ENCODE peak calls at places on chromosomes 6 and 20, in seven cellular contexts. G, T, Y, A, D, J and M are unnamed samples.

GRCh38 chr6:168583821-168584220 is 142.8 kb downstream of the SMOC2 start:
- DNase-seq in G (no peak), T (no peak), Y (no peak), A (no peak), D (peak), J (no peak), M (no peak)

GRCh38 chr6:96499781-96500180 is 21.8 kb upstream of the UFL1 start:
- DNase-seq in G (no peak), T (no peak), Y (no peak), A (no peak), D (no peak), J (no peak), M (no peak)

GRCh38 chr6:114033606-114034005 is 62.7 kb upstream of the HDAC2 start:
- DNase-seq in G (no peak), T (no peak), Y (no peak), A (no peak), D (no peak), J (no peak), M (no peak)

GRCh38 chr20:46568570-46569129 is 18.2 kb upstream of the OCSTAMP start:
- DNase-seq in G (peak), T (peak), Y (peak), A (peak), D (peak), J (peak), M (peak)

GRCh38 chr20:42018979-42019378 is 400.8 kb upstream of the CHD6 start:
- DNase-seq in G (peak), T (no peak), Y (no peak), A (no peak), D (no peak), J (no peak), M (peak)

GRCh38 chr6:37491830-37492208 is 7.9 kb downstream of the CCDC167 start:
- DNase-seq in G (no peak), T (no peak), Y (no peak), A (no peak), D (no peak), J (no peak), M (no peak)

GRCh38 chr6:133704371-133704770 is 184.5 kb upstream of the TCF21 start:
- DNase-seq in G (no peak), T (no peak), Y (no peak), A (no peak), D (no peak), J (no peak), M (no peak)

GRCh38 chr6:4612636-4613171 is 163.5 kb upstream of the CDYL start:
- DNase-seq in G (no peak), T (peak), Y (no peak), A (peak), D (no peak), J (no peak), M (no peak)

GRCh38 chr6:110859335-110859792 is 15.2 kb upstream of the AMD1 start:
- DNase-seq in G (no peak), T (no peak), Y (no peak), A (peak), D (peak), J (peak), M (no peak)

GRCh38 chr6:136192917-136193316 is 57.2 kb downstream of the MTFR2 start:
- DNase-seq in G (no peak), T (no peak), Y (no peak), A (no peak), D (no peak), J (no peak), M (no peak)

GRCh38 chr20:3238616-3239025 is 369 bp downstream of the SLC4A11 start:
- DNase-seq in G (no peak), T (peak), Y (no peak), A (no peak), D (no peak), J (no peak), M (peak)

GRCh38 chr20:31691646-31692275 is 30.9 kb downstream of the BCL2L1 start:
- DNase-seq in G (no peak), T (no peak), Y (no peak), A (no peak), D (no peak), J (no peak), M (peak)

GRCh38 chr6:162371133-162371532 is 356.4 kb downstream of the PRKN start:
- DNase-seq in G (no peak), T (no peak), Y (no peak), A (no peak), D (no peak), J (no peak), M (no peak)

GRCh38 chr20:20293986-20294385 is 73.9 kb upstream of the INSM1 start:
- DNase-seq in G (no peak), T (no peak), Y (no peak), A (no peak), D (no peak), J (no peak), M (no peak)

GRCh38 chr6:44453146-44453545 is 65.6 kb downstream of the CDC5L start:
- DNase-seq in G (no peak), T (no peak), Y (no peak), A (no peak), D (no peak), J (no peak), M (no peak)

GRCh38 chr6:4336778-4337442 is 201.5 kb upstream of the ECI2 start:
- DNase-seq in G (no peak), T (no peak), Y (no peak), A (no peak), D (no peak), J (no peak), M (no peak)

GRCh38 chr6:114421219-114421618 is 78.4 kb upstream of the HS3ST5 start:
- DNase-seq in G (no peak), T (no peak), Y (no peak), A (no peak), D (no peak), J (no peak), M (no peak)

GRCh38 chr20:50916257-50916656 is 15.0 kb downstream of the ADNP start:
- DNase-seq in G (peak), T (no peak), Y (no peak), A (no peak), D (no peak), J (no peak), M (peak)

GRCh38 chr6:157461000-157461915 is 80.3 kb downstream of the ZDHHC14 start:
- DNase-seq in G (peak), T (no peak), Y (no peak), A (no peak), D (no peak), J (no peak), M (no peak)

GRCh38 chr6:39197521-39198500 is 31.5 kb downstream of the KCNK5 start:
- DNase-seq in G (no peak), T (no peak), Y (no peak), A (no peak), D (no peak), J (no peak), M (no peak)

GRCh38 chr20:61303675-61304074 is 51.6 kb downstream of the CDH4 start:
- DNase-seq in G (no peak), T (no peak), Y (no peak), A (no peak), D (no peak), J (no peak), M (no peak)

GRCh38 chr6:159217595-159218275 is 48.5 kb downstream of the FNDC1 start:
- DNase-seq in G (peak), T (no peak), Y (no peak), A (no peak), D (peak), J (no peak), M (peak)

GRCh38 chr20:16007164-16007563 is 566.1 kb downstream of the KIF16B start:
- DNase-seq in G (no peak), T (no peak), Y (no peak), A (no peak), D (no peak), J (no peak), M (no peak)

GRCh38 chr6:139520321-139520768 is 145.9 kb upstream of the CITED2 start:
- DNase-seq in G (no peak), T (no peak), Y (no peak), A (no peak), D (no peak), J (no peak), M (no peak)

GRCh38 chr6:139519571-139520031 is 145.2 kb upstream of the CITED2 start:
- DNase-seq in G (no peak), T (no peak), Y (no peak), A (no peak), D (no peak), J (no peak), M (no peak)

GRCh38 chr6:139521338-139521737 is 146.9 kb upstream of the CITED2 start:
- DNase-seq in G (no peak), T (no peak), Y (no peak), A (no peak), D (no peak), J (no peak), M (no peak)

GRCh38 chr6:139519097-139519496 is 144.6 kb upstream of the CITED2 start:
- DNase-seq in G (no peak), T (no peak), Y (no peak), A (no peak), D (no peak), J (no peak), M (no peak)

GRCh38 chr6:139518556-139519091 is 144.2 kb upstream of the CITED2 start:
- DNase-seq in G (no peak), T (no peak), Y (no peak), A (no peak), D (no peak), J (no peak), M (no peak)
- TF ChIP-seq CTCF in G (no peak), T (no peak), Y (no peak), A (no peak), D (no peak), J (no peak), M (no peak)

GRCh38 chr6:150684715-150685459 is 85.2 kb downstream of the PLEKHG1 start:
- DNase-seq in G (peak), T (no peak), Y (no peak), A (peak), D (no peak), J (no peak), M (no peak)

GRCh38 chr6:150686566-150686965 is 86.9 kb downstream of the PLEKHG1 start:
- DNase-seq in G (no peak), T (no peak), Y (no peak), A (no peak), D (no peak), J (no peak), M (peak)

GRCh38 chr6:150684161-150684560 is 84.5 kb downstream of the PLEKHG1 start:
- DNase-seq in G (peak), T (no peak), Y (no peak), A (no peak), D (no peak), J (no peak), M (no peak)

GRCh38 chr6:150687508-150687907 is 87.8 kb downstream of the PLEKHG1 start:
- DNase-seq in G (peak), T (peak), Y (peak), A (peak), D (no peak), J (no peak), M (no peak)

DNA sequence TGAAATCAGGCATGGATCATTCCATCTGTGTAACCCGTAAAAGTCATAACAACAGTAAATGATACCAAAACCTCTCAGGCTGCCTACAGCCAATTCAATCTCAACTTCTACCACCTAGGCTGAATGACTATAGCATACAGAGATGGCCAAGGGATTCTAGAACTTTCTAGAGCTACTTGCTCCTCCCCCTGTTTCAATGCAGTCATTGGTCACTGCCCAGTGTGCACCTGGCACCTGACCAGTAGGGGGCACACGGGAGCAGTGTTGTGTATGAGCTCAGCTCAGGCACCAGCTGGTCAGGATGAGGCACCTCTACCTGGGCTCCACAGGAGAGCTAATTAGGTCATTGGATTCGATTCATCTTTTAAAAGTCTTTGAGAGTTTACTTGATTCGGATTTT is 86.2 kb downstream of the PLEKHG1 start:
- DNase-seq in G (peak), T (peak), Y (no peak), A (no peak), D (no peak), J (peak), M (peak)
- H3K27ac ChIP-seq in G (no peak), T (no peak), Y (peak), A (peak), D (no peak), J (no peak), M (no peak)

GRCh38 chr6:31474871-31475286 is 23.1 kb upstream of the MICB start:
- DNase-seq in G (no peak), T (no peak), Y (no peak), A (no peak), D (peak), J (no peak), M (peak)
- TF ChIP-seq CTCF in G (peak), T (peak), Y (peak), A (no peak), D (no peak), J (peak), M (peak)

GRCh38 chr20:10538768-10539167 is 103.7 kb downstream of the SLX4IP start:
- DNase-seq in G (no peak), T (no peak), Y (no peak), A (no peak), D (no peak), J (no peak), M (peak)
- H3K27ac ChIP-seq in G (no peak), T (no peak), Y (no peak), A (no peak), D (no peak), J (no peak), M (peak)

GRCh38 chr6:18598865-18599264 is 211.7 kb downstream of the RNF144B start:
- DNase-seq in G (no peak), T (no peak), Y (no peak), A (no peak), D (no peak), J (no peak), M (no peak)

GRCh38 chr6:18601515-18602035 is 214.4 kb downstream of the RNF144B start:
- DNase-seq in G (no peak), T (no peak), Y (no peak), A (no peak), D (no peak), J (no peak), M (no peak)

GRCh38 chr6:18600236-18600635 is 213.1 kb downstream of the RNF144B start:
- DNase-seq in G (no peak), T (no peak), Y (no peak), A (no peak), D (no peak), J (no peak), M (no peak)

GRCh38 chr6:18595774-18596528 is 208.8 kb downstream of the RNF144B start:
- DNase-seq in G (peak), T (no peak), Y (no peak), A (no peak), D (peak), J (no peak), M (peak)

DNA sequence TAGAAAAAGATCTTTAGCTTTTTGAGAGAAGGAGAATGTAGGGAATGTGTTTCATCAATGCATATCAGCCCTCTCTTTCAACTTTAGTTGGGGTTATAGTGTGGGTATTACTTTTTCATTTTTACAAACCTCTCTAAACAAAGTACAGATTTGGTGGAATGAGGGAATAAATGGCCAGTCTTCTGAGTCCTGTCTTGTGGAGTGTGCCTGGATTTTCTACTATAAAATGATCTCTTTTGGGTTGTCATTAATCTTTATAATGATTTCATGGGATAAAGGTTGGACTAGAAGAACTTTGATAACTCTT is 209.3 kb downstream of the RNF144B start:
- DNase-seq in G (no peak), T (no peak), Y (no peak), A (no peak), D (no peak), J (no peak), M (no peak)
- TF ChIP-seq CTCF in G (no peak), T (no peak), Y (peak), A (no peak), D (no peak), J (no peak), M (no peak)

GRCh38 chr20:64076061-64076997 is 3.0 kb downstream of the RGS19 start:
- DNase-seq in G (no peak), T (no peak), Y (no peak), A (no peak), D (no peak), J (no peak), M (no peak)
- H3K27ac ChIP-seq in G (no peak), T (peak), Y (no peak), A (no peak), D (no peak), J (peak), M (no peak)

GRCh38 chr6:147973806-147974205 is 368.8 kb upstream of the SASH1 start:
- DNase-seq in G (no peak), T (no peak), Y (no peak), A (no peak), D (no peak), J (no peak), M (no peak)

GRCh38 chr6:147974376-147974775 is 368.3 kb upstream of the SASH1 start:
- DNase-seq in G (no peak), T (no peak), Y (no peak), A (no peak), D (no peak), J (no peak), M (peak)

GRCh38 chr6:147972436-147972835 is 370.2 kb upstream of the SASH1 start:
- DNase-seq in G (no peak), T (no peak), Y (no peak), A (no peak), D (no peak), J (no peak), M (peak)

DNA sequence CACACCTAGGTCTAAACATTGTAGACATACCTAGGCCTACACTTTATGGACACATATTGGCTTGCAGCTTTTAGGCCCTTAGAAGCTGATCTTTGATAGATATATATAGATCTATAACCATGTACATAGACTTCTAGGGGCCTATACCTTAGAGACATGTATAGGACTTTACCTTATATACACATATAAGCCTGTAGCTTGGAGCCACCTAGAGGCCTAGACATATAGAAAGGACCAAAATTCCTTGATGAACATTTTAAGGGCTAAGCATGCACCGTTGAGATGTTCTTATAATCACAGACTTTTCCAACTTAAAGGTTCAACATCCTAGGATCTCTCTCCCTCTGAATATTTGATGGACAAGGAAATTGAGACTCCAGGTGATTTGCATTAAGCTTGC is 371.7 kb upstream of the SASH1 start:
- DNase-seq in G (peak), T (no peak), Y (no peak), A (no peak), D (no peak), J (no peak), M (peak)
- TF ChIP-seq CTCF in G (peak), T (no peak), Y (no peak), A (no peak), D (no peak), J (no peak), M (peak)